ENCODE peak calls at places on chromosomes 5 and 9, in nine cellular contexts. One of them, this sample, is unnamed.

GRCh38 chr5:179143446-179143845 is 83.3 kb downstream of the ZNF354C start:
- DNase-seq in psoas muscle: peak; percentile 50
- DNase-seq in NCI-H774: no peak
- DNase-seq in activated CD4-positive, alpha-beta T cell treated with anti-CD3 and anti-CD28 coated beads for 24 hours: no peak
- DNase-seq in prostate gland: no peak
- DNase-seq in effector memory CD4-positive, alpha-beta T cell: no peak
- DNase-seq in coronary artery: no peak
- DNase-seq in GM12865: no peak
- DNase-seq in Calu3: no peak
- DNase-seq in this sample: peak; percentile 36

GRCh38 chr5:107951322-107951721 is 280.6 kb upstream of the EFNA5 start:
- DNase-seq in psoas muscle: no peak
- DNase-seq in NCI-H774: no peak
- DNase-seq in activated CD4-positive, alpha-beta T cell treated with anti-CD3 and anti-CD28 coated beads for 24 hours: no peak
- DNase-seq in prostate gland: no peak
- DNase-seq in effector memory CD4-positive, alpha-beta T cell: no peak
- DNase-seq in coronary artery: no peak
- DNase-seq in GM12865: no peak
- DNase-seq in Calu3: no peak
- DNase-seq in this sample: no peak

GRCh38 chr5:8905021-8905420 is 640.9 kb downstream of the SEMA5A start:
- DNase-seq in psoas muscle: no peak
- DNase-seq in NCI-H774: no peak
- DNase-seq in activated CD4-positive, alpha-beta T cell treated with anti-CD3 and anti-CD28 coated beads for 24 hours: no peak
- DNase-seq in prostate gland: no peak
- DNase-seq in effector memory CD4-positive, alpha-beta T cell: no peak
- DNase-seq in coronary artery: no peak
- DNase-seq in GM12865: no peak
- DNase-seq in Calu3: peak; percentile 11
- DNase-seq in this sample: no peak

GRCh38 chr9:15403155-15403554 is 19.5 kb upstream of the SNAPC3 start:
- DNase-seq in psoas muscle: no peak
- DNase-seq in NCI-H774: no peak
- DNase-seq in activated CD4-positive, alpha-beta T cell treated with anti-CD3 and anti-CD28 coated beads for 24 hours: no peak
- DNase-seq in prostate gland: no peak
- DNase-seq in effector memory CD4-positive, alpha-beta T cell: no peak
- DNase-seq in coronary artery: no peak
- DNase-seq in GM12865: peak; percentile 41
- DNase-seq in Calu3: no peak
- DNase-seq in this sample: peak; percentile 65

GRCh38 chr9:129280236-129281231 is 102.5 kb upstream of the IER5L start:
- DNase-seq in psoas muscle: peak; percentile 30
- DNase-seq in NCI-H774: no peak
- DNase-seq in activated CD4-positive, alpha-beta T cell treated with anti-CD3 and anti-CD28 coated beads for 24 hours: no peak
- DNase-seq in prostate gland: no peak
- DNase-seq in effector memory CD4-positive, alpha-beta T cell: no peak
- DNase-seq in coronary artery: peak; percentile 56
- DNase-seq in GM12865: no peak
- DNase-seq in Calu3: no peak
- DNase-seq in this sample: no peak

GRCh38 chr9:3856592-3856991 is 330.8 kb upstream of the RFX3 start:
- DNase-seq in psoas muscle: no peak
- DNase-seq in NCI-H774: no peak
- DNase-seq in activated CD4-positive, alpha-beta T cell treated with anti-CD3 and anti-CD28 coated beads for 24 hours: no peak
- DNase-seq in prostate gland: no peak
- DNase-seq in effector memory CD4-positive, alpha-beta T cell: no peak
- DNase-seq in coronary artery: no peak
- DNase-seq in GM12865: no peak
- DNase-seq in Calu3: no peak
- DNase-seq in this sample: no peak

GRCh38 chr5:169944115-169944514 is 36.2 kb downstream of the INSYN2B start:
- DNase-seq in psoas muscle: no peak
- DNase-seq in NCI-H774: no peak
- DNase-seq in activated CD4-positive, alpha-beta T cell treated with anti-CD3 and anti-CD28 coated beads for 24 hours: no peak
- DNase-seq in prostate gland: peak; percentile 58
- DNase-seq in effector memory CD4-positive, alpha-beta T cell: no peak
- DNase-seq in coronary artery: no peak
- DNase-seq in GM12865: no peak
- DNase-seq in Calu3: no peak
- DNase-seq in this sample: no peak

GRCh38 chr9:109121218-109121796 is 1.6 kb upstream of the TMEM245 start:
- DNase-seq in psoas muscle: no peak
- DNase-seq in NCI-H774: no peak
- DNase-seq in activated CD4-positive, alpha-beta T cell treated with anti-CD3 and anti-CD28 coated beads for 24 hours: no peak
- DNase-seq in prostate gland: no peak
- DNase-seq in effector memory CD4-positive, alpha-beta T cell: no peak
- DNase-seq in coronary artery: no peak
- DNase-seq in GM12865: no peak
- DNase-seq in Calu3: no peak
- DNase-seq in this sample: no peak

GRCh38 chr9:19481971-19482404 is 73.2 kb downstream of the ACER2 start:
- DNase-seq in psoas muscle: no peak
- DNase-seq in NCI-H774: no peak
- DNase-seq in activated CD4-positive, alpha-beta T cell treated with anti-CD3 and anti-CD28 coated beads for 24 hours: no peak
- DNase-seq in prostate gland: no peak
- DNase-seq in effector memory CD4-positive, alpha-beta T cell: no peak
- DNase-seq in coronary artery: no peak
- DNase-seq in GM12865: no peak
- DNase-seq in Calu3: no peak
- DNase-seq in this sample: no peak

GRCh38 chr9:132241840-132242620 is 80.2 kb downstream of the NTNG2 start:
- DNase-seq in psoas muscle: peak; percentile 54
- DNase-seq in NCI-H774: peak; percentile 46
- DNase-seq in activated CD4-positive, alpha-beta T cell treated with anti-CD3 and anti-CD28 coated beads for 24 hours: no peak
- DNase-seq in prostate gland: no peak
- DNase-seq in effector memory CD4-positive, alpha-beta T cell: peak; percentile 43
- DNase-seq in coronary artery: peak; percentile 74
- DNase-seq in GM12865: peak; percentile 59
- DNase-seq in Calu3: no peak
- DNase-seq in this sample: no peak

GRCh38 chr9:73680831-73681230 is 529.2 kb downstream of the ANXA1 start:
- DNase-seq in psoas muscle: no peak
- DNase-seq in NCI-H774: no peak
- DNase-seq in activated CD4-positive, alpha-beta T cell treated with anti-CD3 and anti-CD28 coated beads for 24 hours: no peak
- DNase-seq in prostate gland: no peak
- DNase-seq in effector memory CD4-positive, alpha-beta T cell: no peak
- DNase-seq in coronary artery: no peak
- DNase-seq in GM12865: no peak
- DNase-seq in Calu3: no peak
- DNase-seq in this sample: no peak

GRCh38 chr5:116075117-116075910 is 9.5 kb upstream of the COMMD10 start:
- DNase-seq in psoas muscle: no peak
- DNase-seq in NCI-H774: no peak
- DNase-seq in activated CD4-positive, alpha-beta T cell treated with anti-CD3 and anti-CD28 coated beads for 24 hours: no peak
- DNase-seq in prostate gland: no peak
- DNase-seq in effector memory CD4-positive, alpha-beta T cell: no peak
- DNase-seq in coronary artery: no peak
- DNase-seq in GM12865: no peak
- DNase-seq in Calu3: no peak
- DNase-seq in this sample: no peak

GRCh38 chr5:121695307-121695706 is 156.4 kb upstream of the FTMT start:
- DNase-seq in psoas muscle: no peak
- DNase-seq in NCI-H774: no peak
- DNase-seq in activated CD4-positive, alpha-beta T cell treated with anti-CD3 and anti-CD28 coated beads for 24 hours: no peak
- DNase-seq in prostate gland: no peak
- DNase-seq in effector memory CD4-positive, alpha-beta T cell: no peak
- DNase-seq in coronary artery: no peak
- DNase-seq in GM12865: no peak
- DNase-seq in Calu3: no peak
- DNase-seq in this sample: no peak

GRCh38 chr5:95713960-95714710 is 17.0 kb upstream of the RHOBTB3 start:
- DNase-seq in psoas muscle: no peak
- DNase-seq in NCI-H774: no peak
- DNase-seq in activated CD4-positive, alpha-beta T cell treated with anti-CD3 and anti-CD28 coated beads for 24 hours: no peak
- DNase-seq in prostate gland: no peak
- DNase-seq in effector memory CD4-positive, alpha-beta T cell: no peak
- DNase-seq in coronary artery: no peak
- DNase-seq in GM12865: no peak
- DNase-seq in Calu3: no peak
- DNase-seq in this sample: no peak

GRCh38 chr5:36070687-36071571 is 4.2 kb upstream of the UGT3A2 start:
- DNase-seq in psoas muscle: no peak
- DNase-seq in NCI-H774: no peak
- DNase-seq in activated CD4-positive, alpha-beta T cell treated with anti-CD3 and anti-CD28 coated beads for 24 hours: no peak
- DNase-seq in prostate gland: no peak
- DNase-seq in effector memory CD4-positive, alpha-beta T cell: no peak
- DNase-seq in coronary artery: no peak
- DNase-seq in GM12865: peak; percentile 16
- DNase-seq in Calu3: no peak
- DNase-seq in this sample: no peak

GRCh38 chr9:109972026-109973005 is 192.3 kb downstream of the PALM2AKAP2 start:
- DNase-seq in psoas muscle: no peak
- DNase-seq in NCI-H774: no peak
- DNase-seq in activated CD4-positive, alpha-beta T cell treated with anti-CD3 and anti-CD28 coated beads for 24 hours: no peak
- DNase-seq in prostate gland: no peak
- DNase-seq in effector memory CD4-positive, alpha-beta T cell: no peak
- DNase-seq in coronary artery: no peak
- DNase-seq in GM12865: peak; percentile 84
- DNase-seq in Calu3: no peak
- DNase-seq in this sample: no peak

GRCh38 chr9:116112236-116112635 is 41.4 kb upstream of the PAPPA start:
- DNase-seq in psoas muscle: no peak
- DNase-seq in NCI-H774: no peak
- DNase-seq in activated CD4-positive, alpha-beta T cell treated with anti-CD3 and anti-CD28 coated beads for 24 hours: no peak
- DNase-seq in prostate gland: no peak
- DNase-seq in effector memory CD4-positive, alpha-beta T cell: no peak
- DNase-seq in coronary artery: no peak
- DNase-seq in GM12865: no peak
- DNase-seq in Calu3: no peak
- DNase-seq in this sample: no peak

GRCh38 chr5:34656700-34657549 is 797 bp downstream of the RAI14 start:
- DNase-seq in psoas muscle: no peak
- DNase-seq in NCI-H774: peak; percentile 17
- DNase-seq in activated CD4-positive, alpha-beta T cell treated with anti-CD3 and anti-CD28 coated beads for 24 hours: no peak
- DNase-seq in prostate gland: peak; percentile 7
- DNase-seq in effector memory CD4-positive, alpha-beta T cell: no peak
- DNase-seq in coronary artery: no peak
- DNase-seq in GM12865: no peak
- DNase-seq in Calu3: peak; percentile 33
- DNase-seq in this sample: no peak

GRCh38 chr9:126533911-126534300 is 79.8 kb upstream of the LMX1B start:
- DNase-seq in psoas muscle: no peak
- DNase-seq in NCI-H774: no peak
- DNase-seq in activated CD4-positive, alpha-beta T cell treated with anti-CD3 and anti-CD28 coated beads for 24 hours: no peak
- DNase-seq in prostate gland: no peak
- DNase-seq in effector memory CD4-positive, alpha-beta T cell: no peak
- DNase-seq in coronary artery: no peak
- DNase-seq in GM12865: no peak
- DNase-seq in Calu3: no peak
- DNase-seq in this sample: no peak

GRCh38 chr9:104682642-104683041 is 11.7 kb upstream of the OR13D1 start:
- DNase-seq in psoas muscle: no peak
- DNase-seq in NCI-H774: peak; percentile 44
- DNase-seq in activated CD4-positive, alpha-beta T cell treated with anti-CD3 and anti-CD28 coated beads for 24 hours: no peak
- DNase-seq in prostate gland: peak; percentile 4
- DNase-seq in effector memory CD4-positive, alpha-beta T cell: no peak
- DNase-seq in coronary artery: no peak
- DNase-seq in GM12865: peak; percentile 54
- DNase-seq in Calu3: peak; percentile 13
- DNase-seq in this sample: peak; percentile 53

GRCh38 chr9:68836788-68837187 is 131.7 kb downstream of the PIP5K1B start:
- DNase-seq in psoas muscle: no peak
- DNase-seq in NCI-H774: no peak
- DNase-seq in activated CD4-positive, alpha-beta T cell treated with anti-CD3 and anti-CD28 coated beads for 24 hours: no peak
- DNase-seq in prostate gland: no peak
- DNase-seq in effector memory CD4-positive, alpha-beta T cell: no peak
- DNase-seq in coronary artery: no peak
- DNase-seq in GM12865: no peak
- DNase-seq in Calu3: no peak
- DNase-seq in this sample: no peak

GRCh38 chr5:160432815-160433214 is 11.2 kb downstream of the PTTG1 start:
- DNase-seq in psoas muscle: no peak
- DNase-seq in NCI-H774: no peak
- DNase-seq in activated CD4-positive, alpha-beta T cell treated with anti-CD3 and anti-CD28 coated beads for 24 hours: no peak
- DNase-seq in prostate gland: no peak
- DNase-seq in effector memory CD4-positive, alpha-beta T cell: no peak
- DNase-seq in coronary artery: no peak
- DNase-seq in GM12865: no peak
- DNase-seq in Calu3: no peak
- DNase-seq in this sample: no peak

GRCh38 chr5:128777052-128777451 is 188.2 kb upstream of the SLC27A6 start:
- DNase-seq in psoas muscle: no peak
- DNase-seq in NCI-H774: no peak
- DNase-seq in activated CD4-positive, alpha-beta T cell treated with anti-CD3 and anti-CD28 coated beads for 24 hours: no peak
- DNase-seq in prostate gland: no peak
- DNase-seq in effector memory CD4-positive, alpha-beta T cell: no peak
- DNase-seq in coronary artery: no peak
- DNase-seq in GM12865: peak; percentile 56
- DNase-seq in Calu3: no peak
- DNase-seq in this sample: no peak

GRCh38 chr5:142386151-142387021 is 61.6 kb upstream of the SPRY4 start:
- DNase-seq in psoas muscle: no peak
- DNase-seq in NCI-H774: no peak
- DNase-seq in activated CD4-positive, alpha-beta T cell treated with anti-CD3 and anti-CD28 coated beads for 24 hours: no peak
- DNase-seq in prostate gland: no peak
- DNase-seq in effector memory CD4-positive, alpha-beta T cell: no peak
- DNase-seq in coronary artery: no peak
- DNase-seq in GM12865: no peak
- DNase-seq in Calu3: no peak
- DNase-seq in this sample: no peak

GRCh38 chr5:178577944-178578343 is 12.2 kb downstream of the COL23A1 start:
- DNase-seq in psoas muscle: no peak
- DNase-seq in NCI-H774: no peak
- DNase-seq in activated CD4-positive, alpha-beta T cell treated with anti-CD3 and anti-CD28 coated beads for 24 hours: no peak
- DNase-seq in prostate gland: no peak
- DNase-seq in effector memory CD4-positive, alpha-beta T cell: no peak
- DNase-seq in coronary artery: no peak
- DNase-seq in GM12865: no peak
- DNase-seq in Calu3: no peak
- DNase-seq in this sample: no peak

GRCh38 chr9:37963936-37964739 is 60.2 kb upstream of the SLC25A51 start:
- DNase-seq in psoas muscle: no peak
- DNase-seq in NCI-H774: peak; percentile 72
- DNase-seq in activated CD4-positive, alpha-beta T cell treated with anti-CD3 and anti-CD28 coated beads for 24 hours: no peak
- DNase-seq in prostate gland: peak; percentile 94
- DNase-seq in effector memory CD4-positive, alpha-beta T cell: no peak
- DNase-seq in coronary artery: no peak
- DNase-seq in GM12865: no peak
- DNase-seq in Calu3: peak; percentile 71
- DNase-seq in this sample: no peak

GRCh38 chr5:43469671-43470396 is 13.8 kb downstream of the TMEM267 start:
- DNase-seq in psoas muscle: no peak
- DNase-seq in NCI-H774: no peak
- DNase-seq in activated CD4-positive, alpha-beta T cell treated with anti-CD3 and anti-CD28 coated beads for 24 hours: no peak
- DNase-seq in prostate gland: no peak
- DNase-seq in effector memory CD4-positive, alpha-beta T cell: no peak
- DNase-seq in coronary artery: no peak
- DNase-seq in GM12865: no peak
- DNase-seq in Calu3: peak; percentile 4
- DNase-seq in this sample: no peak

GRCh38 chr5:1503301-1504243 is 20.2 kb downstream of the LPCAT1 start:
- DNase-seq in psoas muscle: no peak
- DNase-seq in NCI-H774: no peak
- DNase-seq in activated CD4-positive, alpha-beta T cell treated with anti-CD3 and anti-CD28 coated beads for 24 hours: no peak
- DNase-seq in prostate gland: no peak
- DNase-seq in effector memory CD4-positive, alpha-beta T cell: no peak
- DNase-seq in coronary artery: no peak
- DNase-seq in GM12865: peak; percentile 85
- DNase-seq in Calu3: no peak
- DNase-seq in this sample: no peak

GRCh38 chr9:127225747-127226646 is 38.6 kb upstream of the GARNL3 start:
- DNase-seq in psoas muscle: no peak
- DNase-seq in NCI-H774: no peak
- DNase-seq in activated CD4-positive, alpha-beta T cell treated with anti-CD3 and anti-CD28 coated beads for 24 hours: no peak
- DNase-seq in prostate gland: no peak
- DNase-seq in effector memory CD4-positive, alpha-beta T cell: no peak
- DNase-seq in coronary artery: no peak
- DNase-seq in GM12865: peak; percentile 43
- DNase-seq in Calu3: no peak
- DNase-seq in this sample: no peak

GRCh38 chr5:135304352-135305221 is 94.4 kb downstream of the MACROH2A1 start:
- DNase-seq in psoas muscle: no peak
- DNase-seq in NCI-H774: no peak
- DNase-seq in activated CD4-positive, alpha-beta T cell treated with anti-CD3 and anti-CD28 coated beads for 24 hours: no peak
- DNase-seq in prostate gland: no peak
- DNase-seq in effector memory CD4-positive, alpha-beta T cell: no peak
- DNase-seq in coronary artery: no peak
- DNase-seq in GM12865: no peak
- DNase-seq in Calu3: no peak
- DNase-seq in this sample: no peak

GRCh38 chr5:139140631-139141071 is 57.5 kb downstream of the SIL1 start:
- DNase-seq in psoas muscle: no peak
- DNase-seq in NCI-H774: no peak
- DNase-seq in activated CD4-positive, alpha-beta T cell treated with anti-CD3 and anti-CD28 coated beads for 24 hours: no peak
- DNase-seq in prostate gland: no peak
- DNase-seq in effector memory CD4-positive, alpha-beta T cell: no peak
- DNase-seq in coronary artery: no peak
- DNase-seq in GM12865: peak; percentile 38
- DNase-seq in Calu3: no peak
- DNase-seq in this sample: no peak